ENCODE peak calls at places on chromosomes 13 and 19, in seven cellular contexts. I is M059J; R is NCI-H1105; L is lower leg skin; Y is glutamatergic neuron; Q is HCT116; B is naive thymus-derived CD4-positive, alpha-beta T cell. T is an unnamed sample.

GRCh38 chr13:46184277-46184699 is 2.3 kb upstream of the LCP1 start:
- DNase-seq in Q (peak), L (peak), R (no peak), B (peak), I (peak), Y (peak), T (no peak)

GRCh38 chr13:59771272-59771671 is 392.5 kb downstream of the DIAPH3 start:
- DNase-seq in R (no peak), I (peak), Y (no peak), B (no peak), L (no peak), Q (no peak), T (no peak)

GRCh38 chr13:109762791-109763190 is 23.6 kb downstream of the IRS2 start:
- DNase-seq in L (no peak), Y (no peak), R (no peak), I (no peak), B (no peak), Q (no peak), T (peak)

GRCh38 chr19:28242317-28242927 is 970.5 kb downstream of the UQCRFS1 start:
- DNase-seq in B (peak), I (peak), Y (no peak), Q (no peak), L (no peak), R (peak), T (no peak)

GRCh38 chr19:6412111-6412999 is 12.3 kb downstream of the KHSRP start:
- DNase-seq in B (peak), Q (peak), L (no peak), Y (peak), I (peak), R (no peak), T (no peak)

GRCh38 chr19:14474827-14475226 is 327 bp downstream of the PTGER1 start:
- DNase-seq in Y (no peak), L (no peak), Q (no peak), R (no peak), B (no peak), I (no peak), T (no peak)

GRCh38 chr19:12567951-12568350 is 16.7 kb upstream of the ZNF564 start:
- DNase-seq in B (no peak), R (no peak), Q (no peak), L (no peak), Y (no peak), I (no peak), T (no peak)

GRCh38 chr19:1814833-1815604 is 2.9 kb upstream of the ATP8B3 start:
- DNase-seq in R (no peak), L (no peak), Q (no peak), B (no peak), Y (peak), I (no peak), T (no peak)

GRCh38 chr13:48562296-48563066 is 29.6 kb upstream of the RCBTB2 start:
- DNase-seq in L (no peak), Q (no peak), B (peak), I (peak), Y (no peak), R (no peak), T (peak)

GRCh38 chr19:7658219-7658686 is 10.6 kb upstream of the RETN start:
- DNase-seq in R (no peak), I (peak), L (no peak), Y (no peak), Q (no peak), B (no peak), T (no peak)

GRCh38 chr13:21825186-21825585 is 154.3 kb downstream of the FGF9 start:
- DNase-seq in Q (no peak), R (no peak), Y (no peak), L (no peak), I (no peak), B (no peak), T (no peak)

GRCh38 chr13:54317722-54318121 is 1289.1 kb downstream of the OLFM4 start:
- DNase-seq in L (no peak), I (no peak), B (no peak), Q (no peak), R (no peak), Y (no peak), T (no peak)

GRCh38 chr19:4077800-4078683 is 11.3 kb upstream of the ZBTB7A start:
- DNase-seq in Y (no peak), I (peak), Q (no peak), R (no peak), L (no peak), B (peak), T (no peak)

GRCh38 chr13:91142572-91142971 is 204.9 kb upstream of the MIR17HG start:
- DNase-seq in B (no peak), L (no peak), Q (no peak), Y (no peak), I (peak), R (no peak), T (no peak)

GRCh38 chr13:47708386-47708785 is 292.7 kb downstream of the SUCLA2 start:
- DNase-seq in L (no peak), B (no peak), Q (no peak), R (no peak), Y (no peak), I (peak), T (no peak)

GRCh38 chr13:33270906-33271538 is 14.5 kb downstream of the STARD13 start:
- DNase-seq in B (no peak), R (no peak), Q (no peak), Y (no peak), I (peak), L (no peak), T (no peak)

GRCh38 chr13:43364210-43365041 is 341.0 kb downstream of the DNAJC15 start:
- DNase-seq in Q (no peak), R (no peak), L (no peak), B (no peak), Y (no peak), I (peak), T (peak)

GRCh38 chr13:51550151-51550550 is 34.1 kb upstream of the WDFY2 start:
- DNase-seq in I (no peak), L (no peak), B (no peak), Q (no peak), R (no peak), Y (no peak), T (no peak)

GRCh38 chr13:44648392-44649117 is 72.4 kb upstream of the TSC22D1 start:
- DNase-seq in L (no peak), B (no peak), I (no peak), R (no peak), Y (no peak), Q (peak), T (no peak)

GRCh38 chr13:98239156-98240076 is 62.3 kb upstream of the RNF113B start:
- DNase-seq in I (no peak), Y (peak), R (no peak), L (no peak), Q (no peak), B (no peak), T (no peak)

GRCh38 chr13:75723927-75724326 is 87.8 kb downstream of the LMO7 start:
- DNase-seq in B (no peak), Y (no peak), L (no peak), Q (no peak), I (no peak), R (no peak), T (no peak)

GRCh38 chr13:20939662-20940061 is 37.1 kb upstream of the XPO4 start:
- DNase-seq in Y (no peak), I (no peak), B (no peak), Q (no peak), R (no peak), L (no peak), T (no peak)

GRCh38 chr13:75364131-75364713 is 117.7 kb downstream of the TBC1D4 start:
- DNase-seq in Q (no peak), Y (no peak), L (no peak), I (peak), B (no peak), R (no peak), T (no peak)

GRCh38 chr13:64591981-64592380 is 2638.2 kb downstream of the PCDH9 start:
- DNase-seq in I (peak), R (no peak), Y (no peak), L (no peak), Q (no peak), B (no peak), T (no peak)

GRCh38 chr13:79194272-79194671 is 211.8 kb downstream of the RBM26 start:
- DNase-seq in L (no peak), B (peak), R (no peak), Q (no peak), Y (no peak), I (no peak), T (no peak)

GRCh38 chr19:34306213-34306661 is 51.9 kb downstream of the GARRE1 start:
- DNase-seq in I (no peak), R (no peak), B (no peak), Y (no peak), Q (no peak), L (no peak), T (no peak)

GRCh38 chr19:18863843-18864362 is 32.1 kb downstream of the CERS1 start:
- DNase-seq in B (no peak), R (no peak), L (no peak), I (no peak), Q (no peak), Y (no peak), T (no peak)